ENCODE peak calls at places on chromosomes 4 and X, in nine cellular contexts. One of them, this sample, is unnamed.

GRCh38 chr4:94641702-94642560 is 115.8 kb upstream of the BMPR1B start:
- DNase-seq in midbrain: no peak
- DNase-seq in NCI-H510A: no peak
- DNase-seq in endodermal cell: no peak
- DNase-seq in activated CD8-positive, alpha-beta memory T cell treated with anti-CD3 and anti-CD28 coated beads for 1 hour: no peak
- DNase-seq in hippocampal formation: no peak
- DNase-seq in erythroblast: no peak
- DNase-seq in mesenchymal stem cell: peak
- DNase-seq in astrocyte of the hippocampus: peak
- DNase-seq in this sample: peak

GRCh38 chrX:12825801-12826200 is 34.6 kb downstream of the PRPS2 start:
- DNase-seq in endodermal cell: no peak
- DNase-seq in astrocyte of the hippocampus: peak
- DNase-seq in NCI-H510A: no peak
- DNase-seq in mesenchymal stem cell: peak
- DNase-seq in hippocampal formation: no peak
- DNase-seq in midbrain: no peak
- DNase-seq in activated CD8-positive, alpha-beta memory T cell treated with anti-CD3 and anti-CD28 coated beads for 1 hour: no peak
- DNase-seq in erythroblast: no peak
- DNase-seq in this sample: peak

GRCh38 chr4:7397206-7398103 is 37.3 kb downstream of the PSAPL1 start:
- DNase-seq in mesenchymal stem cell: no peak
- DNase-seq in hippocampal formation: no peak
- DNase-seq in midbrain: no peak
- DNase-seq in activated CD8-positive, alpha-beta memory T cell treated with anti-CD3 and anti-CD28 coated beads for 1 hour: no peak
- DNase-seq in erythroblast: no peak
- DNase-seq in astrocyte of the hippocampus: peak
- DNase-seq in NCI-H510A: no peak
- DNase-seq in endodermal cell: peak
- DNase-seq in this sample: no peak

GRCh38 chrX:129726307-129727111 is 12.3 kb upstream of the XPNPEP2 start:
- DNase-seq in endodermal cell: peak
- DNase-seq in hippocampal formation: peak
- DNase-seq in midbrain: peak
- DNase-seq in mesenchymal stem cell: peak
- DNase-seq in activated CD8-positive, alpha-beta memory T cell treated with anti-CD3 and anti-CD28 coated beads for 1 hour: no peak
- DNase-seq in NCI-H510A: no peak
- DNase-seq in erythroblast: peak
- DNase-seq in astrocyte of the hippocampus: peak
- DNase-seq in this sample: peak

GRCh38 chr4:94871644-94872305 is 114.0 kb downstream of the BMPR1B start:
- DNase-seq in astrocyte of the hippocampus: peak
- DNase-seq in activated CD8-positive, alpha-beta memory T cell treated with anti-CD3 and anti-CD28 coated beads for 1 hour: no peak
- DNase-seq in hippocampal formation: no peak
- DNase-seq in mesenchymal stem cell: no peak
- DNase-seq in endodermal cell: no peak
- DNase-seq in midbrain: no peak
- DNase-seq in NCI-H510A: no peak
- DNase-seq in erythroblast: no peak
- DNase-seq in this sample: no peak

GRCh38 chr4:147830987-147831386 is 99.1 kb downstream of the ARHGAP10 start:
- DNase-seq in hippocampal formation: no peak
- DNase-seq in endodermal cell: no peak
- DNase-seq in mesenchymal stem cell: peak
- DNase-seq in NCI-H510A: no peak
- DNase-seq in astrocyte of the hippocampus: peak
- DNase-seq in midbrain: no peak
- DNase-seq in activated CD8-positive, alpha-beta memory T cell treated with anti-CD3 and anti-CD28 coated beads for 1 hour: no peak
- DNase-seq in erythroblast: no peak
- DNase-seq in this sample: peak

GRCh38 chr4:8238515-8239053 is 31.0 kb upstream of the HTRA3 start:
- DNase-seq in mesenchymal stem cell: no peak
- DNase-seq in NCI-H510A: no peak
- DNase-seq in astrocyte of the hippocampus: peak
- DNase-seq in activated CD8-positive, alpha-beta memory T cell treated with anti-CD3 and anti-CD28 coated beads for 1 hour: no peak
- DNase-seq in midbrain: no peak
- DNase-seq in hippocampal formation: no peak
- DNase-seq in erythroblast: no peak
- DNase-seq in endodermal cell: peak
- DNase-seq in this sample: no peak

GRCh38 chr4:56371426-56372220 is 15.7 kb downstream of the AASDH start:
- DNase-seq in endodermal cell: no peak
- DNase-seq in activated CD8-positive, alpha-beta memory T cell treated with anti-CD3 and anti-CD28 coated beads for 1 hour: no peak
- DNase-seq in hippocampal formation: no peak
- DNase-seq in mesenchymal stem cell: no peak
- DNase-seq in astrocyte of the hippocampus: no peak
- DNase-seq in erythroblast: no peak
- DNase-seq in midbrain: no peak
- DNase-seq in NCI-H510A: no peak
- DNase-seq in this sample: peak

GRCh38 chr4:138977525-138977924 is 38.1 kb upstream of the NOCT start:
- DNase-seq in astrocyte of the hippocampus: no peak
- DNase-seq in midbrain: no peak
- DNase-seq in activated CD8-positive, alpha-beta memory T cell treated with anti-CD3 and anti-CD28 coated beads for 1 hour: no peak
- DNase-seq in mesenchymal stem cell: no peak
- DNase-seq in NCI-H510A: no peak
- DNase-seq in erythroblast: no peak
- DNase-seq in hippocampal formation: no peak
- DNase-seq in endodermal cell: peak
- DNase-seq in this sample: peak

GRCh38 chr4:152896819-152897218 is 39.3 kb upstream of the FHDC1 start:
- DNase-seq in NCI-H510A: no peak
- DNase-seq in midbrain: no peak
- DNase-seq in hippocampal formation: no peak
- DNase-seq in erythroblast: no peak
- DNase-seq in endodermal cell: no peak
- DNase-seq in activated CD8-positive, alpha-beta memory T cell treated with anti-CD3 and anti-CD28 coated beads for 1 hour: no peak
- DNase-seq in mesenchymal stem cell: peak
- DNase-seq in astrocyte of the hippocampus: no peak
- DNase-seq in this sample: no peak

GRCh38 chr4:64784125-64784524 is 374.9 kb upstream of the TECRL start:
- DNase-seq in endodermal cell: no peak
- DNase-seq in astrocyte of the hippocampus: peak
- DNase-seq in activated CD8-positive, alpha-beta memory T cell treated with anti-CD3 and anti-CD28 coated beads for 1 hour: no peak
- DNase-seq in NCI-H510A: no peak
- DNase-seq in erythroblast: no peak
- DNase-seq in midbrain: no peak
- DNase-seq in mesenchymal stem cell: no peak
- DNase-seq in hippocampal formation: no peak
- DNase-seq in this sample: peak

GRCh38 chr4:75542824-75543223 is 13.0 kb upstream of the ODAPH start:
- DNase-seq in midbrain: no peak
- DNase-seq in endodermal cell: no peak
- DNase-seq in astrocyte of the hippocampus: peak
- DNase-seq in erythroblast: no peak
- DNase-seq in mesenchymal stem cell: peak
- DNase-seq in activated CD8-positive, alpha-beta memory T cell treated with anti-CD3 and anti-CD28 coated beads for 1 hour: no peak
- DNase-seq in NCI-H510A: no peak
- DNase-seq in hippocampal formation: no peak
- DNase-seq in this sample: no peak

GRCh38 chrX:39855748-39856129 is 242.0 kb downstream of the BCOR start:
- DNase-seq in erythroblast: peak
- DNase-seq in astrocyte of the hippocampus: peak
- DNase-seq in midbrain: no peak
- DNase-seq in NCI-H510A: peak
- DNase-seq in activated CD8-positive, alpha-beta memory T cell treated with anti-CD3 and anti-CD28 coated beads for 1 hour: peak
- DNase-seq in hippocampal formation: no peak
- DNase-seq in mesenchymal stem cell: peak
- DNase-seq in endodermal cell: peak
- DNase-seq in this sample: peak

This sample was measured in dermis blood vessel endothelial cell.